ENCODE peak calls at places on chromosomes 6 and 20, in eight cellular contexts. O, E, N, S, D, M, Z and Q are unnamed samples.

GRCh38 chr6:10951675-10952282 is 64.9 kb downstream of the SYCP2L start:
- DNase-seq in E (peak; percentile 30), Z (peak; percentile 24), N (no peak), S (peak; percentile 78), O (no peak), M (no peak), D (peak; percentile 61), Q (peak; percentile 70)

GRCh38 chr6:33095681-33096080 is 19.9 kb downstream of the HLA-DPB1 start:
- DNase-seq in D (no peak), E (no peak), O (no peak), M (no peak), Z (no peak), S (no peak), N (no peak), Q (no peak)

GRCh38 chr20:6178537-6178936 is 55.7 kb upstream of the FERMT1 start:
- DNase-seq in S (peak; percentile 58), Z (peak; percentile 10), E (peak; percentile 53), O (no peak), N (no peak), D (no peak), M (no peak), Q (peak; percentile 39)

GRCh38 chr6:88914180-88914579 is 49.2 kb downstream of the RNGTT start:
- DNase-seq in O (no peak), E (no peak), M (no peak), D (no peak), N (no peak), Z (no peak), S (peak; percentile 54), Q (no peak)

GRCh38 chr6:132937466-132937906 is 123.1 kb downstream of the RPS12 start:
- DNase-seq in S (peak; percentile 65), Z (peak; percentile 24), E (peak; percentile 20), N (no peak), M (no peak), O (peak; percentile 30), D (no peak), Q (peak; percentile 62)

GRCh38 chr6:123965894-123966293 is 162.2 kb downstream of the NKAIN2 start:
- DNase-seq in D (no peak), O (no peak), S (no peak), M (no peak), N (no peak), E (no peak), Z (no peak), Q (peak; percentile 35)

GRCh38 chr20:8932192-8933150 is 136.4 kb upstream of the PLCB4 start:
- DNase-seq in N (no peak), S (peak; percentile 85), D (peak; percentile 81), Z (peak; percentile 100), O (no peak), E (peak; percentile 11), M (no peak), Q (no peak)

GRCh38 chr6:75893058-75893775 is 144.2 kb downstream of the MYO6 start:
- DNase-seq in O (no peak), Z (peak; percentile 43), D (peak; percentile 45), S (peak; percentile 94), N (no peak), M (no peak), E (peak; percentile 37), Q (peak; percentile 61)

GRCh38 chr6:53718597-53719460 is 53.3 kb upstream of the KLHL31 start:
- DNase-seq in E (peak; percentile 77), Z (peak; percentile 37), S (peak; percentile 89), N (no peak), M (no peak), D (no peak), O (peak; percentile 60), Q (peak; percentile 72)

GRCh38 chr6:130148181-130148580 is 74.6 kb downstream of the SAMD3 start:
- DNase-seq in O (no peak), M (no peak), N (no peak), D (no peak), E (no peak), S (no peak), Z (no peak), Q (no peak)

GRCh38 chr6:38483526-38483925 is 156.2 kb downstream of the BTBD9 start:
- DNase-seq in M (no peak), E (no peak), O (no peak), S (no peak), D (no peak), Z (no peak), N (no peak), Q (no peak)

GRCh38 chr6:11535801-11536230 is 1.7 kb upstream of the TMEM170B start:
- DNase-seq in D (no peak), S (peak; percentile 44), N (no peak), O (peak; percentile 29), E (peak; percentile 32), M (no peak), Z (peak; percentile 27), Q (peak; percentile 39)

GRCh38 chr6:105317607-105318533 is 85.0 kb downstream of the PREP start:
- DNase-seq in M (no peak), N (no peak), E (peak; percentile 8), O (no peak), D (no peak), Z (no peak), S (no peak), Q (peak; percentile 8)

GRCh38 chr6:163438940-163439335 is 24.4 kb downstream of the QKI start:
- DNase-seq in Z (peak; percentile 49), S (no peak), D (no peak), M (no peak), N (no peak), O (no peak), E (no peak), Q (peak; percentile 49)

GRCh38 chr6:37048851-37049734 is 43.6 kb downstream of the FGD2 start:
- DNase-seq in N (no peak), S (peak; percentile 93), Z (peak; percentile 35), O (peak; percentile 47), M (peak; percentile 71), E (no peak), D (peak; percentile 54), Q (no peak)

GRCh38 chr20:25222461-25223178 is 25.3 kb upstream of the PYGB start:
- DNase-seq in N (no peak), O (no peak), S (no peak), Z (no peak), M (no peak), E (no peak), D (no peak), Q (no peak)

GRCh38 chr6:142349215-142349823 is 47.5 kb downstream of the ADGRG6 start:
- DNase-seq in D (no peak), Z (no peak), M (no peak), S (no peak), E (no peak), O (no peak), N (no peak), Q (peak; percentile 67)

GRCh38 chr6:4210619-4211419 is 75.4 kb upstream of the ECI2 start:
- DNase-seq in N (no peak), O (peak; percentile 64), D (peak; percentile 18), S (peak; percentile 81), Z (no peak), M (peak; percentile 35), E (peak; percentile 16), Q (peak; percentile 48)

GRCh38 chr6:77763124-77763523 is 110.3 kb downstream of the MEI4 start:
- DNase-seq in E (no peak), Z (no peak), O (no peak), S (no peak), N (no peak), M (no peak), D (no peak), Q (no peak)

GRCh38 chr6:1363729-1364572 is 25.4 kb upstream of the FOXF2 start:
- DNase-seq in O (no peak), E (peak; percentile 24), S (no peak), N (no peak), M (no peak), D (no peak), Z (no peak), Q (no peak)

GRCh38 chr20:41769650-41770049 is 151.5 kb upstream of the CHD6 start:
- DNase-seq in D (no peak), S (no peak), E (no peak), Z (no peak), N (no peak), M (no peak), O (no peak), Q (no peak)

GRCh38 chr6:82111114-82111513 is 136.4 kb downstream of the IBTK start:
- DNase-seq in Z (no peak), M (no peak), O (no peak), E (no peak), S (no peak), N (no peak), D (no peak), Q (no peak)

GRCh38 chr6:159043986-159044385 is 805 bp downstream of the TAGAP start:
- DNase-seq in Z (no peak), N (no peak), M (no peak), D (no peak), S (no peak), O (peak; percentile 14), E (no peak), Q (no peak)

GRCh38 chr6:15538106-15538505 is 124.7 kb downstream of the DTNBP1 start:
- DNase-seq in M (no peak), S (no peak), N (no peak), Z (no peak), O (no peak), E (no peak), D (no peak), Q (no peak)

GRCh38 chr6:124795879-124796838 is 166.1 kb upstream of the RNF217 start:
- DNase-seq in Z (no peak), O (no peak), S (peak; percentile 13), E (peak; percentile 13), N (peak; percentile 32), M (no peak), D (peak; percentile 13), Q (no peak)

GRCh38 chr6:14275493-14275851 is 157.9 kb downstream of the CD83 start:
- DNase-seq in N (no peak), O (no peak), Z (no peak), S (no peak), E (no peak), M (no peak), D (no peak), Q (no peak)

GRCh38 chr6:82239597-82239996 is 7.9 kb downstream of the IBTK start:
- DNase-seq in D (no peak), O (no peak), S (no peak), M (no peak), Z (no peak), N (no peak), E (no peak), Q (no peak)